ENCODE peak calls at places on chromosomes 1 and 21, in eight cellular contexts. W is stomach, M is sigmoid colon, G is transverse colon, N is HepG2, F is K562, E is H1, Y is GM12878. H is an unnamed sample.
A peak's percentile ranks its signal among the peaks of the same experiment; 100 is the strongest.

GRCh38 chr1:2086446-2087082 is 36.4 kb downstream of the PRKCZ start:
- DNase-seq in W (no peak), E (no peak), M (no peak), Y (no peak), N (no peak), F (no peak), G (no peak), H (no peak)

GRCh38 chr1:97902067-97902466 is 18.8 kb downstream of the DPYD start:
- DNase-seq in Y (no peak), M (no peak), N (no peak), F (no peak), W (no peak), E (no peak), G (no peak), H (no peak)

GRCh38 chr1:28869952-28870351 is 44.4 kb upstream of the EPB41 start:
- DNase-seq in W (no peak), F (no peak), E (no peak), Y (no peak), M (no peak), G (no peak), N (no peak), H (no peak)

GRCh38 chr1:156767879-156768608 is 709 bp downstream of the PRCC start:
- DNase-seq in W (no peak), M (peak; percentile 74), F (peak; percentile 55), Y (no peak), G (peak; percentile 26), N (no peak), E (no peak), H (no peak)

GRCh38 chr1:2384941-2385481 is 6.3 kb downstream of the MORN1 start:
- DNase-seq in Y (no peak), W (no peak), G (peak; percentile 9), N (no peak), M (peak; percentile 62), F (no peak), E (no peak), H (no peak)

GRCh38 chr21:42148584-42148983 is 70.4 kb upstream of the ABCG1 start:
- DNase-seq in G (no peak), E (no peak), M (peak; percentile 4), Y (no peak), F (no peak), N (no peak), W (no peak), H (peak; percentile 16)

GRCh38 chr21:36164427-36164784 is 7.8 kb downstream of the DOP1B start:
- DNase-seq in Y (no peak), E (no peak), W (peak; percentile 67), F (peak; percentile 25), N (peak; percentile 86), M (no peak), G (peak; percentile 33), H (no peak)

GRCh38 chr1:203996126-203996525 is 76.8 kb upstream of the SOX13 start:
- DNase-seq in M (peak; percentile 68), F (no peak), G (no peak), E (peak; percentile 56), Y (no peak), W (no peak), N (peak; percentile 59), H (no peak)

GRCh38 chr1:31148409-31148808 is 82.9 kb upstream of the PUM1 start:
- DNase-seq in M (no peak), Y (no peak), E (no peak), G (no peak), W (no peak), N (no peak), F (no peak), H (no peak)

GRCh38 chr1:205458777-205459566 is 3.1 kb upstream of the BLACAT1 start:
- DNase-seq in G (no peak), W (no peak), Y (no peak), N (peak; percentile 34), F (peak; percentile 58), M (no peak), E (no peak), H (no peak)

GRCh38 chr1:1626207-1627141 is 5.5 kb upstream of the MMP23B start:
- DNase-seq in N (no peak), W (no peak), M (peak; percentile 64), Y (no peak), G (no peak), F (no peak), E (no peak), H (peak; percentile 67)

GRCh38 chr1:153619171-153619570 is 3.0 kb upstream of the S100A14 start:
- DNase-seq in W (no peak), F (no peak), E (no peak), G (no peak), N (no peak), Y (no peak), M (no peak), H (no peak)

GRCh38 chr1:153626477-153626928 is 802 bp downstream of the S100A13 start:
- DNase-seq in Y (no peak), G (no peak), N (no peak), F (no peak), E (no peak), M (peak; percentile 56), W (no peak), H (no peak)

GRCh38 chr1:153624965-153625611 is 2.2 kb downstream of the S100A13 start:
- DNase-seq in E (no peak), Y (no peak), G (no peak), W (no peak), M (peak; percentile 64), N (no peak), F (no peak), H (no peak)

GRCh38 chr1:153626929-153627796 is at the start of gene S100A13:
- DNase-seq in F (peak; percentile 96), Y (no peak), G (peak; percentile 71), W (peak; percentile 69), M (peak; percentile 92), E (peak; percentile 92), N (peak; percentile 90), H (peak; percentile 92)

DNA sequence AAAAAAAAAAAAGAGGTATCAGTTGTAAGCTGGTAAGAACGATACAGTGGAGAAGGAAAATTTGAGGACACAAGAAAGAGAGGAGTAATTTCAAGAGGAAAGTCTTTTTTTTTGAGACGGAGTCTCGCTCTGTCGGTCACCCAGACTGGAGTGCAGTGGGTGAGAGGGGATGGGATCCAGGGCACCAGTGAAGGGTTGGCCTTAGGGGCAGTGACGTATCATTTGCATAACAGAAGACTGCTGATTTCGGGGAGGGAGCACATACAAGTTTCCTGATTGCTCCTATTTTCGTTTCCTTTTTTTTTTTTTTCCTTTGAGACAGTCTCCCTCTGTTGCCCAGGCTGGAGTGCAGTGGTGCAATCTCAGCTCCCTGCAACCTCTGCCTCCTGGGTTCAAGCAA is 4.2 kb downstream of the S100A13 start:
- DNase-seq in N (no peak), M (peak; percentile 65), F (no peak), W (no peak), G (no peak), Y (no peak), E (no peak), H (no peak)
- TF ChIP-seq POLR2AphosphoS5 in N (no peak), M (no peak), F (no peak), W (no peak), G (no peak), Y (no peak), E (no peak), H (no peak)

DNA sequence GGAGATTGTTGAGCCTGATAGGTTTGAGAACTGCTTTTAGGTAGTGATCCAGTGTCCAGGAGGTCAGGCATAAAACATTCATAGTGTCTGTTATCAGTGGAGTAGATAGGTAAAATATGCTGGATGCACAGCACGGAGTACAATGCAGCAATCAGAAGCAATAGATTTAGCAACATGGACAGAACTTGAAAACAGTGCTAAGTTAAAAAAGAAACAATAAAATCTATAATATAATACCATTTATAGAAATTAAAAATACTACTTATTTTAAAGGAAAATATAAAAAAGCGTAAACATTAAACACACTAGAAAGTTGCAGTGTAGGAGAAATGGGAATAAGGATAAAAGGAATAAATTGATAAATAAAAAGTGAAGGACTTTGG is 3.4 kb upstream of the TAF13 start:
- DNase-seq in G (no peak), Y (no peak), W (no peak), E (no peak), F (no peak), N (no peak), M (no peak), H (no peak)
- H3K27ac ChIP-seq in G (no peak overlapping the region), Y (no peak overlapping the region), W (no peak overlapping the region), E (no peak overlapping the region), F (peak overlapping the region; percentile 74), N (no peak overlapping the region), M (no peak overlapping the region), H (peak overlapping the region; percentile 41)

DNA sequence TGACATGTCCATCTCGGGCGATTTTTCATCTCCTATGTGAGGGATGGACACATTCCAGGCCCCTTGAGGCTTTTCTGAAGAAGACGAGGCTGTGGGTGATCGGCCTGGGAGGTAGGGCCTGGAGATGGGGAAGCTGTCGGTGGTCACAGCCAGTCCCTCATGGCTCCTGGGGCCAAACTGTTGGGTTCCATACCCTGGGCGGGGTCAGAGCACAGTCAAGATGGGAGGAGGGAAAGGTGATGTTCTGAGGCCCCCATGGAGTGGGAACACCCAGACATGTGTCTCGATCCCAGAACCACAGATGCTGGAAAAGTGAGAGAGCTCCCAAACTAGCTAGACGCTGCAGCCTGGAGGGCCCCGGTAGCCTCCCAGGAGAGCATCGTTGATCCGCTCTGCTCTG is 157.5 kb upstream of the C1orf174 start:
- DNase-seq in M (no peak), E (no peak), Y (no peak), F (no peak), N (no peak), W (no peak), G (no peak), H (no peak)
- TF ChIP-seq EP300 in M (no peak), E (no peak), Y (no peak), F (no peak), N (no peak), W (no peak), G (no peak), H (no peak)

GRCh38 chr1:234601217-234602017 is 8.6 kb downstream of the IRF2BP2 start:
- DNase-seq in W (no peak), N (peak; percentile 64), M (no peak), F (peak; percentile 88), G (peak; percentile 42), Y (no peak), E (no peak), H (no peak)
- TF ChIP-seq POLR2AphosphoS5 in W (no peak), N (peak; percentile 73), M (peak; percentile 74), F (peak; percentile 48), G (peak; percentile 52), Y (peak; percentile 59), E (no peak), H (no peak)